ENCODE peak calls at places on chromosome 4, in nine cellular contexts. One of them, this sample, is unnamed.

GRCh38 chr4:182294436-182294835 is 51.2 kb downstream of the TENM3 start:
- DNase-seq in fibroblast of lung: no peak
- DNase-seq in naive thymus-derived CD4-positive, alpha-beta T cell: no peak
- DNase-seq in HCT116: no peak
- DNase-seq in GM23248: no peak
- DNase-seq in K562: no peak
- DNase-seq in left ventricle myocardium inferior: no peak
- DNase-seq in HepG2: no peak
- DNase-seq in psoas muscle: no peak
- DNase-seq in this sample: no peak

GRCh38 chr4:151359576-151359975 is 34.2 kb upstream of the SH3D19 start:
- DNase-seq in fibroblast of lung: no peak
- DNase-seq in naive thymus-derived CD4-positive, alpha-beta T cell: no peak
- DNase-seq in HCT116: no peak
- DNase-seq in GM23248: no peak
- DNase-seq in K562: no peak
- DNase-seq in left ventricle myocardium inferior: no peak
- DNase-seq in HepG2: no peak
- DNase-seq in psoas muscle: no peak
- DNase-seq in this sample: peak; percentile 64

GRCh38 chr4:2835978-2836377 is 7.7 kb upstream of the ADD1 start:
- DNase-seq in fibroblast of lung: no peak
- DNase-seq in naive thymus-derived CD4-positive, alpha-beta T cell: no peak
- DNase-seq in HCT116: no peak
- DNase-seq in GM23248: no peak
- DNase-seq in K562: no peak
- DNase-seq in left ventricle myocardium inferior: peak; percentile 11
- DNase-seq in HepG2: no peak
- DNase-seq in psoas muscle: no peak
- DNase-seq in this sample: no peak

GRCh38 chr4:173418636-173419035 is 19.7 kb upstream of the SCRG1 start:
- DNase-seq in fibroblast of lung: no peak
- DNase-seq in naive thymus-derived CD4-positive, alpha-beta T cell: no peak
- DNase-seq in HCT116: no peak
- DNase-seq in GM23248: no peak
- DNase-seq in K562: no peak
- DNase-seq in left ventricle myocardium inferior: no peak
- DNase-seq in HepG2: no peak
- DNase-seq in psoas muscle: no peak
- DNase-seq in this sample: no peak

GRCh38 chr4:85520765-85521749 is 46.1 kb downstream of the ARHGAP24 start:
- DNase-seq in fibroblast of lung: no peak
- DNase-seq in naive thymus-derived CD4-positive, alpha-beta T cell: no peak
- DNase-seq in HCT116: no peak
- DNase-seq in GM23248: peak; percentile 4
- DNase-seq in K562: no peak
- DNase-seq in left ventricle myocardium inferior: peak; percentile 55
- DNase-seq in HepG2: no peak
- DNase-seq in psoas muscle: no peak
- DNase-seq in this sample: no peak

GRCh38 chr4:66273110-66273509 is 602.8 kb upstream of the EPHA5 start:
- DNase-seq in fibroblast of lung: no peak
- DNase-seq in naive thymus-derived CD4-positive, alpha-beta T cell: no peak
- DNase-seq in HCT116: no peak
- DNase-seq in GM23248: no peak
- DNase-seq in K562: no peak
- DNase-seq in left ventricle myocardium inferior: no peak
- DNase-seq in HepG2: no peak
- DNase-seq in psoas muscle: no peak
- DNase-seq in this sample: no peak

GRCh38 chr4:1752284-1753041 is 31.1 kb downstream of the TACC3 start:
- DNase-seq in fibroblast of lung: no peak
- DNase-seq in naive thymus-derived CD4-positive, alpha-beta T cell: peak; percentile 11
- DNase-seq in HCT116: no peak
- DNase-seq in GM23248: no peak
- DNase-seq in K562: peak; percentile 49
- DNase-seq in left ventricle myocardium inferior: no peak
- DNase-seq in HepG2: peak; percentile 69
- DNase-seq in psoas muscle: no peak
- DNase-seq in this sample: no peak

GRCh38 chr4:180190382-180190781 is 2052.8 kb upstream of the TENM3 start:
- DNase-seq in fibroblast of lung: no peak
- DNase-seq in naive thymus-derived CD4-positive, alpha-beta T cell: no peak
- DNase-seq in HCT116: no peak
- DNase-seq in GM23248: no peak
- DNase-seq in K562: no peak
- DNase-seq in left ventricle myocardium inferior: no peak
- DNase-seq in HepG2: no peak
- DNase-seq in psoas muscle: no peak
- DNase-seq in this sample: no peak

GRCh38 chr4:122776916-122777315 is 44.4 kb downstream of the BBS12 start:
- DNase-seq in fibroblast of lung: peak; percentile 43
- DNase-seq in naive thymus-derived CD4-positive, alpha-beta T cell: no peak
- DNase-seq in HCT116: no peak
- DNase-seq in GM23248: no peak
- DNase-seq in K562: no peak
- DNase-seq in left ventricle myocardium inferior: no peak
- DNase-seq in HepG2: no peak
- DNase-seq in psoas muscle: no peak
- DNase-seq in this sample: peak; percentile 73

GRCh38 chr4:77092832-77093800 is 17.3 kb upstream of the CCNI start:
- DNase-seq in fibroblast of lung: no peak
- DNase-seq in naive thymus-derived CD4-positive, alpha-beta T cell: no peak
- DNase-seq in HCT116: no peak
- DNase-seq in GM23248: peak; percentile 65
- DNase-seq in K562: no peak
- DNase-seq in left ventricle myocardium inferior: no peak
- DNase-seq in HepG2: no peak
- DNase-seq in psoas muscle: no peak
- DNase-seq in this sample: peak; percentile 39

GRCh38 chr4:155906554-155907247 is 3.2 kb downstream of the TDO2 start:
- DNase-seq in fibroblast of lung: peak; percentile 100
- DNase-seq in naive thymus-derived CD4-positive, alpha-beta T cell: no peak
- DNase-seq in HCT116: no peak
- DNase-seq in GM23248: peak; percentile 99
- DNase-seq in K562: no peak
- DNase-seq in left ventricle myocardium inferior: no peak
- DNase-seq in HepG2: no peak
- DNase-seq in psoas muscle: no peak
- DNase-seq in this sample: no peak

GRCh38 chr4:138851626-138852443 is 163.7 kb upstream of the NOCT start:
- DNase-seq in fibroblast of lung: no peak
- DNase-seq in naive thymus-derived CD4-positive, alpha-beta T cell: no peak
- DNase-seq in HCT116: no peak
- DNase-seq in GM23248: peak; percentile 12
- DNase-seq in K562: no peak
- DNase-seq in left ventricle myocardium inferior: no peak
- DNase-seq in HepG2: no peak
- DNase-seq in psoas muscle: no peak
- DNase-seq in this sample: no peak
- H3K27ac ChIP-seq in fibroblast of lung: no peak overlapping the region
- H3K27ac ChIP-seq in naive thymus-derived CD4-positive, alpha-beta T cell: no peak overlapping the region
- H3K27ac ChIP-seq in HCT116: no peak overlapping the region
- H3K27ac ChIP-seq in GM23248: no peak overlapping the region
- H3K27ac ChIP-seq in K562: no peak overlapping the region
- H3K27ac ChIP-seq in left ventricle myocardium inferior: no peak overlapping the region
- H3K27ac ChIP-seq in HepG2: no peak overlapping the region
- H3K27ac ChIP-seq in psoas muscle: no peak overlapping the region
- H3K27ac ChIP-seq in this sample: no peak overlapping the region

DNA sequence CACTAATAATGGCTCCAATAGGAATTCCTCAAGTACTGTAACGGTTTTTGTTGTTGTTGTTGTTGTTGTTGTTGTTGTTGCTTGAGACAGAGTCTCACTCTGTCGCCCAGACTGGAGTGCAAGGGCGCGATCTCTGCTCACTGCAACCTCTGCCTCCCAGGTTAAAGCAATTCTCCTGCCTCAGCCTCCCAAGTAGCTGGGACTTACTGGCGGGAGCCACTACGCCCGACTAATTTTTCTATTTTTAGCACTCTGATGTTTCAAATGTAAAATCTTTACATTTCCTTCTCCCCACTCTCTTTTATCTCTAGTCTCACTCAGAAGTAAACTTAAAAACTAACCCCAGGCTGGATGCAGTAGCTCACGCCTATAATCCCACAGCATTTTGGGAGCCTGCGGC is 8.0 kb downstream of the ANKRD17 start:
- DNase-seq in fibroblast of lung: no peak
- DNase-seq in naive thymus-derived CD4-positive, alpha-beta T cell: no peak
- DNase-seq in HCT116: no peak
- DNase-seq in GM23248: no peak
- DNase-seq in K562: no peak
- DNase-seq in left ventricle myocardium inferior: no peak
- DNase-seq in HepG2: no peak
- DNase-seq in psoas muscle: no peak
- DNase-seq in this sample: no peak
- H3K4me1 ChIP-seq in fibroblast of lung: no peaks in the 10 kb centered on the region
- H3K4me1 ChIP-seq in naive thymus-derived CD4-positive, alpha-beta T cell: peaks cover 7% of the 10 kb centered on the region
- H3K4me1 ChIP-seq in HCT116: no peaks in the 10 kb centered on the region
- H3K4me1 ChIP-seq in GM23248: peaks cover 41% of the 10 kb centered on the region
- H3K4me1 ChIP-seq in K562: peaks cover 11% of the 10 kb centered on the region
- H3K4me1 ChIP-seq in left ventricle myocardium inferior: peaks cover 71% of the 10 kb centered on the region
- H3K4me1 ChIP-seq in HepG2: peaks cover 64% of the 10 kb centered on the region
- H3K4me1 ChIP-seq in psoas muscle: peaks cover 49% of the 10 kb centered on the region
- H3K4me1 ChIP-seq in this sample: peaks cover 5% of the 10 kb centered on the region

GRCh38 chr4:119626420-119626819 is 2.2 kb downstream of the PDE5A start:
- DNase-seq in fibroblast of lung: no peak
- DNase-seq in naive thymus-derived CD4-positive, alpha-beta T cell: no peak
- DNase-seq in HCT116: no peak
- DNase-seq in GM23248: peak; percentile 15
- DNase-seq in K562: no peak
- DNase-seq in left ventricle myocardium inferior: no peak
- DNase-seq in HepG2: no peak
- DNase-seq in psoas muscle: no peak
- DNase-seq in this sample: peak; percentile 28

GRCh38 chr4:119627267-119628190 is 1.1 kb downstream of the PDE5A start:
- DNase-seq in fibroblast of lung: peak; percentile 92
- DNase-seq in naive thymus-derived CD4-positive, alpha-beta T cell: peak; percentile 51
- DNase-seq in HCT116: peak; percentile 19
- DNase-seq in GM23248: peak; percentile 84
- DNase-seq in K562: peak; percentile 81
- DNase-seq in left ventricle myocardium inferior: peak; percentile 62
- DNase-seq in HepG2: no peak
- DNase-seq in psoas muscle: peak; percentile 63
- DNase-seq in this sample: peak; percentile 69

GRCh38 chr4:119628281-119629141 is at the start of gene PDE5A:
- DNase-seq in fibroblast of lung: peak; percentile 84
- DNase-seq in naive thymus-derived CD4-positive, alpha-beta T cell: peak; percentile 63
- DNase-seq in HCT116: peak; percentile 70
- DNase-seq in GM23248: peak; percentile 90
- DNase-seq in K562: peak; percentile 76
- DNase-seq in left ventricle myocardium inferior: peak; percentile 80
- DNase-seq in HepG2: peak; percentile 46
- DNase-seq in psoas muscle: peak; percentile 78
- DNase-seq in this sample: peak; percentile 91

GRCh38 chr4:119629142-119629471 is 503 bp upstream of the PDE5A start:
- DNase-seq in fibroblast of lung: no peak
- DNase-seq in naive thymus-derived CD4-positive, alpha-beta T cell: no peak
- DNase-seq in HCT116: no peak
- DNase-seq in GM23248: no peak
- DNase-seq in K562: no peak
- DNase-seq in left ventricle myocardium inferior: no peak
- DNase-seq in HepG2: no peak
- DNase-seq in psoas muscle: no peak
- DNase-seq in this sample: no peak

DNA sequence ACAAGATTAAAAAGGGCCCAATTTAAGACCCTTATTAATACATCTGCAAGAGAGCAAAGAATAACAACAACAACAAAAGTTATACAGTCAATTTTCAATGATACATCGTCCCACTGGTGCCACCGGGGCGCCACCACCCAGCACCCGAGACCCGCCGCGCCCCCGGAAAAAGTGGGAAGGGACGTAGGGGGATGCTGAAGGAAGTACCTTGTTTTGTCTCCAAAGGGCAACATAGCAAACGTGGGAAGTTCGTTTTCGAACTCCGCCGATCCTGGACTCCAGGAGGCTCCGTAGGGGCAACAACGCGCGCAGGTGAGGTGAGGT is 1.7 kb downstream of the PDE5A start:
- DNase-seq in fibroblast of lung: no peak
- DNase-seq in naive thymus-derived CD4-positive, alpha-beta T cell: no peak
- DNase-seq in HCT116: no peak
- DNase-seq in GM23248: no peak
- DNase-seq in K562: no peak
- DNase-seq in left ventricle myocardium inferior: no peak
- DNase-seq in HepG2: no peak
- DNase-seq in psoas muscle: no peak
- DNase-seq in this sample: no peak
- H3K36me3 ChIP-seq in fibroblast of lung: peaks cover 2% of the 10 kb centered on the region
- H3K36me3 ChIP-seq in naive thymus-derived CD4-positive, alpha-beta T cell: no peaks in the 10 kb centered on the region
- H3K36me3 ChIP-seq in HCT116: no peaks in the 10 kb centered on the region
- H3K36me3 ChIP-seq in GM23248: no peaks in the 10 kb centered on the region
- H3K36me3 ChIP-seq in K562: no peaks in the 10 kb centered on the region
- H3K36me3 ChIP-seq in left ventricle myocardium inferior: no peaks in the 10 kb centered on the region
- H3K36me3 ChIP-seq in HepG2: no peaks in the 10 kb centered on the region
- H3K36me3 ChIP-seq in psoas muscle: no peaks in the 10 kb centered on the region
- H3K36me3 ChIP-seq in this sample: no peaks in the 10 kb centered on the region

GRCh38 chr4:163591614-163592020 is 97.1 kb downstream of the TMA16 start:
- DNase-seq in fibroblast of lung: no peak
- DNase-seq in naive thymus-derived CD4-positive, alpha-beta T cell: no peak
- DNase-seq in HCT116: no peak
- DNase-seq in GM23248: no peak
- DNase-seq in K562: no peak
- DNase-seq in left ventricle myocardium inferior: no peak
- DNase-seq in HepG2: no peak
- DNase-seq in psoas muscle: no peak
- DNase-seq in this sample: no peak

GRCh38 chr4:163590609-163591264 is 96.2 kb downstream of the TMA16 start:
- DNase-seq in fibroblast of lung: no peak
- DNase-seq in naive thymus-derived CD4-positive, alpha-beta T cell: no peak
- DNase-seq in HCT116: no peak
- DNase-seq in GM23248: no peak
- DNase-seq in K562: no peak
- DNase-seq in left ventricle myocardium inferior: no peak
- DNase-seq in HepG2: no peak
- DNase-seq in psoas muscle: no peak
- DNase-seq in this sample: peak; percentile 3

GRCh38 chr4:163595590-163595989 is 101.1 kb downstream of the TMA16 start:
- DNase-seq in fibroblast of lung: no peak
- DNase-seq in naive thymus-derived CD4-positive, alpha-beta T cell: no peak
- DNase-seq in HCT116: no peak
- DNase-seq in GM23248: no peak
- DNase-seq in K562: no peak
- DNase-seq in left ventricle myocardium inferior: no peak
- DNase-seq in HepG2: no peak
- DNase-seq in psoas muscle: no peak
- DNase-seq in this sample: no peak

GRCh38 chr4:163590103-163590502 is 95.6 kb downstream of the TMA16 start:
- DNase-seq in fibroblast of lung: no peak
- DNase-seq in naive thymus-derived CD4-positive, alpha-beta T cell: no peak
- DNase-seq in HCT116: no peak
- DNase-seq in GM23248: no peak
- DNase-seq in K562: no peak
- DNase-seq in left ventricle myocardium inferior: no peak
- DNase-seq in HepG2: no peak
- DNase-seq in psoas muscle: no peak
- DNase-seq in this sample: no peak

DNA sequence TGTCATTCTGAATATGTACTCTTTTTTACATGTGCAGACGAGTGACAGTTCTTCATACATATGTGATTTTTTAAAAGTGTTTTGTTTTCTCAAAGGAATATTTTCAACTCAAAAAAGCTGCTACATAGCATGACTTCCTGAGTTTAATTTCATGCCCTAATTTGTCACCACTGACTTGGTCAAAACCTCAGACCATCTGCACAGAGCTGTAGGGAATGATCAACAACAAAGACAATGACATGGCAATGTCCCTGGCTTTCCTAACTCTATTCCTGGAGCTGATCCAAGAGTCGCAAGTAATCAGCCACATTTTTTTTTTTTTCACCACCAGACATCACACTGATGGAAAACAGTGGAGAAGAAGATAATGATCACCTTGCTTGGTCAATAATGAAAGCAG is 97.7 kb downstream of the TMA16 start:
- DNase-seq in fibroblast of lung: no peak
- DNase-seq in naive thymus-derived CD4-positive, alpha-beta T cell: no peak
- DNase-seq in HCT116: no peak
- DNase-seq in GM23248: no peak
- DNase-seq in K562: no peak
- DNase-seq in left ventricle myocardium inferior: no peak
- DNase-seq in HepG2: no peak
- DNase-seq in psoas muscle: no peak
- DNase-seq in this sample: no peak
- H3K27ac ChIP-seq in fibroblast of lung: no peak overlapping the region
- H3K27ac ChIP-seq in naive thymus-derived CD4-positive, alpha-beta T cell: no peak overlapping the region
- H3K27ac ChIP-seq in HCT116: no peak overlapping the region
- H3K27ac ChIP-seq in GM23248: no peak overlapping the region
- H3K27ac ChIP-seq in K562: no peak overlapping the region
- H3K27ac ChIP-seq in left ventricle myocardium inferior: no peak overlapping the region
- H3K27ac ChIP-seq in HepG2: no peak overlapping the region
- H3K27ac ChIP-seq in psoas muscle: no peak overlapping the region
- H3K27ac ChIP-seq in this sample: no peak overlapping the region